ENCODE peak calls at places on chromosomes 6 and 20, in five cellular contexts. One of them, this sample, is unnamed.

GRCh38 chr6:61809004-61809595 is 476.9 kb downstream of the KHDRBS2 start:
- DNase-seq in H1: no peak
- DNase-seq in K562: peak
- DNase-seq in A549: peak
- DNase-seq in HepG2: peak
- DNase-seq in this sample: no peak

GRCh38 chr20:20668639-20669038 is 43.8 kb downstream of the RALGAPA2 start:
- DNase-seq in H1: no peak
- DNase-seq in K562: no peak
- DNase-seq in A549: no peak
- DNase-seq in HepG2: no peak
- DNase-seq in this sample: no peak

GRCh38 chr20:50360218-50360672 is 149.9 kb upstream of the PTPN1 start:
- DNase-seq in H1: no peak
- DNase-seq in K562: no peak
- DNase-seq in A549: no peak
- DNase-seq in HepG2: no peak
- DNase-seq in this sample: no peak

GRCh38 chr20:43870484-43870883 is 44.2 kb upstream of the TOX2 start:
- DNase-seq in H1: no peak
- DNase-seq in K562: no peak
- DNase-seq in A549: no peak
- DNase-seq in HepG2: no peak
- DNase-seq in this sample: no peak

GRCh38 chr6:21137708-21138358 is 455.7 kb upstream of the SOX4 start:
- DNase-seq in H1: no peak
- DNase-seq in K562: no peak
- DNase-seq in A549: no peak
- DNase-seq in HepG2: no peak
- DNase-seq in this sample: peak

GRCh38 chr6:3414704-3415453 is 42.0 kb downstream of the SLC22A23 start:
- DNase-seq in H1: no peak
- DNase-seq in K562: peak
- DNase-seq in A549: no peak
- DNase-seq in HepG2: peak
- DNase-seq in this sample: no peak

GRCh38 chr6:127618729-127619128 is 41.8 kb downstream of the C6orf58 start:
- DNase-seq in H1: no peak
- DNase-seq in K562: no peak
- DNase-seq in A549: no peak
- DNase-seq in HepG2: no peak
- DNase-seq in this sample: no peak

GRCh38 chr20:44326391-44327159 is 10.3 kb upstream of the R3HDML start:
- DNase-seq in H1: peak
- DNase-seq in K562: no peak
- DNase-seq in A549: no peak
- DNase-seq in HepG2: no peak
- DNase-seq in this sample: no peak

GRCh38 chr6:53441761-53442160 is 93.0 kb upstream of the ELOVL5 start:
- DNase-seq in H1: no peak
- DNase-seq in K562: no peak
- DNase-seq in A549: no peak
- DNase-seq in HepG2: no peak
- DNase-seq in this sample: no peak

GRCh38 chr20:11387189-11387754 is 530.4 kb upstream of the BTBD3 start:
- DNase-seq in H1: no peak
- DNase-seq in K562: no peak
- DNase-seq in A549: peak
- DNase-seq in HepG2: no peak
- DNase-seq in this sample: no peak

GRCh38 chr6:5672581-5673011 is 334.1 kb downstream of the NRN1 start:
- DNase-seq in H1: no peak
- DNase-seq in K562: peak
- DNase-seq in A549: peak
- DNase-seq in HepG2: no peak
- DNase-seq in this sample: no peak

GRCh38 chr6:146287691-146288369 is 255.8 kb upstream of the RAB32 start:
- DNase-seq in H1: no peak
- DNase-seq in K562: no peak
- DNase-seq in A549: no peak
- DNase-seq in HepG2: no peak
- DNase-seq in this sample: peak

GRCh38 chr6:158000530-158001307 is 19.1 kb downstream of the SYNJ2 start:
- DNase-seq in H1: no peak
- DNase-seq in K562: no peak
- DNase-seq in A549: no peak
- DNase-seq in HepG2: no peak
- DNase-seq in this sample: no peak

GRCh38 chr6:2531426-2532208 is 219.1 kb downstream of the MYLK4 start:
- DNase-seq in H1: no peak
- DNase-seq in K562: no peak
- DNase-seq in A549: no peak
- DNase-seq in HepG2: no peak
- DNase-seq in this sample: no peak

GRCh38 chr20:24968278-24968677 is 19.2 kb downstream of the CST7 start:
- DNase-seq in H1: no peak
- DNase-seq in K562: no peak
- DNase-seq in A549: no peak
- DNase-seq in HepG2: no peak
- DNase-seq in this sample: no peak

GRCh38 chr6:140537834-140538680 is 1163.6 kb upstream of the CITED2 start:
- DNase-seq in H1: no peak
- DNase-seq in K562: no peak
- DNase-seq in A549: peak
- DNase-seq in HepG2: peak
- DNase-seq in this sample: peak

GRCh38 chr6:20340459-20340858 is 61.2 kb upstream of the E2F3 start:
- DNase-seq in H1: no peak
- DNase-seq in K562: no peak
- DNase-seq in A549: no peak
- DNase-seq in HepG2: no peak
- DNase-seq in this sample: no peak

GRCh38 chr6:155694429-155694795 is 238.8 kb upstream of the NOX3 start:
- DNase-seq in H1: no peak
- DNase-seq in K562: no peak
- DNase-seq in A549: no peak
- DNase-seq in HepG2: no peak
- DNase-seq in this sample: no peak

GRCh38 chr20:41394931-41395668 is 28.5 kb upstream of the EMILIN3 start:
- DNase-seq in H1: no peak
- DNase-seq in K562: no peak
- DNase-seq in A549: no peak
- DNase-seq in HepG2: no peak
- DNase-seq in this sample: no peak

GRCh38 chr6:45479834-45480696 is 102.3 kb upstream of the SUPT3H start:
- DNase-seq in H1: no peak
- DNase-seq in K562: no peak
- DNase-seq in A549: no peak
- DNase-seq in HepG2: no peak
- DNase-seq in this sample: peak

GRCh38 chr6:144145546-144145945 is 4.8 kb upstream of the STX11 start:
- DNase-seq in H1: no peak
- DNase-seq in K562: no peak
- DNase-seq in A549: no peak
- DNase-seq in HepG2: no peak
- DNase-seq in this sample: no peak

GRCh38 chr6:35056952-35057351 is 84.2 kb downstream of the TCP11 start:
- DNase-seq in H1: no peak
- DNase-seq in K562: no peak
- DNase-seq in A549: no peak
- DNase-seq in HepG2: no peak
- DNase-seq in this sample: no peak

GRCh38 chr20:44728835-44729342 is 13.7 kb downstream of the CCN5 start:
- DNase-seq in H1: peak
- DNase-seq in K562: no peak
- DNase-seq in A549: peak
- DNase-seq in HepG2: no peak
- DNase-seq in this sample: peak

GRCh38 chr6:15534970-15535369 is 127.9 kb downstream of the DTNBP1 start:
- DNase-seq in H1: no peak
- DNase-seq in K562: no peak
- DNase-seq in A549: no peak
- DNase-seq in HepG2: no peak
- DNase-seq in this sample: no peak

GRCh38 chr6:33172307-33173227 is 19.7 kb downstream of the COL11A2 start:
- DNase-seq in H1: peak
- DNase-seq in K562: peak
- DNase-seq in A549: peak
- DNase-seq in HepG2: peak
- DNase-seq in this sample: no peak

DNA sequence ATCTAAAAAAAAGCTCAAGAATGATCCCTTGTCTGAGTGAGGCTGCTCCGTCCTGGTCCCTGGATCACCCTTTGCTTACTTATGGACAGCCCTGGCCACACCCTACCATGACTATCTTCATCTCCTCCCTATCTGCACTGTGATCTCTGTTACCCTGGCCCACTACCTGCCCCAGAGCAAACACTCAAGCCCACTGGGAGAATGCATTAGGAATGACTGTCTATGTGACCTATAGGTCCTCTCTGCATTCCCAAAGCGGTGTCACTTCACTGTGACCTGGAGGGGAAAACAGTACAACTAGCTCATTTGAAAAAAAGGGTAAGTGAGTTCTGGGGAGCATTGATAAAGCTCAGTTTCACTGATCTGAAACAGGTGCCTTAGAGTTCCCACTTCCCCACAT is 86.4 kb upstream of the FOXP4 start:
- DNase-seq in H1: no peak
- DNase-seq in K562: no peak
- DNase-seq in A549: no peak
- DNase-seq in HepG2: peak
- DNase-seq in this sample: no peak
- H3K4me2 ChIP-seq in H1: no peak
- H3K4me2 ChIP-seq in K562: no peak
- H3K4me2 ChIP-seq in A549: no peak
- H3K4me2 ChIP-seq in HepG2: peak
- H3K4me2 ChIP-seq in this sample: no peak

GRCh38 chr6:170199716-170200115 is 91.2 kb downstream of the DLL1 start:
- DNase-seq in H1: peak
- DNase-seq in K562: no peak
- DNase-seq in A549: no peak
- DNase-seq in HepG2: no peak
- DNase-seq in this sample: no peak
- TF ChIP-seq JUN in H1: no peak
- TF ChIP-seq JUN in K562: no peak
- TF ChIP-seq JUN in A549: no peak
- TF ChIP-seq JUN in HepG2: no peak
- TF ChIP-seq JUN in this sample: no peak

GRCh38 chr6:170173416-170173990 is 117.4 kb downstream of the DLL1 start:
- DNase-seq in H1: peak
- DNase-seq in K562: no peak
- DNase-seq in A549: no peak
- DNase-seq in HepG2: no peak
- DNase-seq in this sample: no peak
- H3K4me2 ChIP-seq in H1: no peak
- H3K4me2 ChIP-seq in K562: no peak
- H3K4me2 ChIP-seq in A549: no peak
- H3K4me2 ChIP-seq in HepG2: no peak
- H3K4me2 ChIP-seq in this sample: no peak

DNA sequence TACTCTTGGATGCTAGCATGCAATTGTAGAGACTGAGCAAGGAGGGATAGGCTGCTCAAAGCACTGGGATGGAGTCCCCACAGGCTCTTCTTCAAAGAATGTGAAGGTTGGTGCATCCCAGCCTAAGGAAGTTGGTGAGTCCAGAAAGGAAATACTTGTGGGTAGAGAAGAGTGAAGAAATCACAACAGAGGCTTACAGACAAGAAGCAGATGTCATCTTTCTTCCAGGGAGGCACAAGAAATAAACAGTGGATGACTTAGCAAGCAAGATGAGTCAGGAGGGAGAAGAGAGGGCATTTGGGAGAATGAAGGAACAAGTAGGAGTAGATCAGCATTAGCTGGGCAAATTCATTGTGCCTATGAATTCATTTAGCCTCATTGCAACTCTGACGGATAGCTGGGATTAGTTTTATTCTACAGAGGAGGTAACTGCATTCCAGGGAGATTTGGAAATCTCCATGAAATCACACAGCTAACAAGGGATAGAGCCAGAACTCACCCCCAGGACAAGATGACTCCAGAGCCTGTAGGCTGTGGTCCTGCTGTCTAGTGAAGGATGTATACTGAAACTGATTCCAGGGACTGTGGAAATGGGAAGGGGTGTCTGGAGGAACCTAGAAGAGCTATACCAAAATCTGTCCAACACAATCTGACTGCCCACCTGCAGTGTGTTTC is 125.8 kb upstream of the SPTLC3 start:
- DNase-seq in H1: no peak
- DNase-seq in K562: no peak
- DNase-seq in A549: no peak
- DNase-seq in HepG2: no peak
- DNase-seq in this sample: no peak
- TF ChIP-seq JUN in H1: no peak
- TF ChIP-seq JUN in K562: no peak
- TF ChIP-seq JUN in A549: no peak
- TF ChIP-seq JUN in HepG2: no peak
- TF ChIP-seq JUN in this sample: no peak

GRCh38 chr20:53850318-53850717 is 220.1 kb downstream of the BCAS1 start:
- DNase-seq in H1: no peak
- DNase-seq in K562: no peak
- DNase-seq in A549: no peak
- DNase-seq in HepG2: no peak
- DNase-seq in this sample: no peak

GRCh38 chr20:53852691-53853450 is 217.5 kb downstream of the BCAS1 start:
- DNase-seq in H1: no peak
- DNase-seq in K562: no peak
- DNase-seq in A549: no peak
- DNase-seq in HepG2: no peak
- DNase-seq in this sample: no peak

GRCh38 chr20:53853451-53853713 is 217.0 kb downstream of the BCAS1 start:
- DNase-seq in H1: no peak
- DNase-seq in K562: no peak
- DNase-seq in A549: no peak
- DNase-seq in HepG2: no peak
- DNase-seq in this sample: no peak

GRCh38 chr20:53849471-53850059 is 220.8 kb downstream of the BCAS1 start:
- DNase-seq in H1: no peak
- DNase-seq in K562: no peak
- DNase-seq in A549: no peak
- DNase-seq in HepG2: no peak
- DNase-seq in this sample: no peak

DNA sequence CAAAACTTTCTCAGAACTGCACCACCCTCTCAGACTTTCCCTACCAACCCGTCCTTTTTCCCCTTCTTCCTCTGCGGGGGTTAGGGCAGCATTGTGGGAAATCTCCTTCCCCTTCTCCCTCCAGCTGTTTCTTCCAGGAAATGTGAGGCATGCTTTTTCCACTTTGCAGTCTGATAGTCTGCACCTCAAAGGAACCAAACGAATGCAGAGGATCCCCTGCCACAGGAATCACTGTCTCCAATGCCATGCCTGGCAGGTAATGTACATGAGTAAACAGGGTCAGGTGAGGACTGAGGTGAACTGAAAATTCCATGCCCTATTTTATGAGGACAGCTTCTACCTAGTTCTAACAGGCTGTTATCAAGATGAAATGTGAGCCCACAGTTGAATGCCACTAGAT is 218.4 kb downstream of the BCAS1 start:
- DNase-seq in H1: no peak
- DNase-seq in K562: no peak
- DNase-seq in A549: no peak
- DNase-seq in HepG2: no peak
- DNase-seq in this sample: no peak
- H3K4me2 ChIP-seq in H1: no peak
- H3K4me2 ChIP-seq in K562: no peak
- H3K4me2 ChIP-seq in A549: no peak
- H3K4me2 ChIP-seq in HepG2: no peak
- H3K4me2 ChIP-seq in this sample: no peak